ENCODE peak calls at places on chromosome 2, in four cellular contexts. I is NT2/D1, G is IMR-90, D is GM23248. F is an unnamed sample.

GRCh38 chr2:129711816-129712420 is 267.5 kb upstream of the RAB6C start:
- DNase-seq in I (no peak), G (no peak), D (no peak), F (no peak)

GRCh38 chr2:190180313-190181065 is 118.0 kb upstream of the MSTN start:
- DNase-seq in I (peak; percentile 50), G (no peak), D (peak; percentile 65), F (peak; percentile 55)

GRCh38 chr2:137507237-137507636 is 457.0 kb upstream of the HNMT start:
- DNase-seq in I (no peak), G (no peak), D (no peak), F (no peak)

GRCh38 chr2:150143087-150143536 is 344.4 kb downstream of the RND3 start:
- DNase-seq in I (no peak), G (peak; percentile 73), D (peak; percentile 63), F (no peak)

GRCh38 chr2:33008716-33009115 is 62.0 kb downstream of the LTBP1 start:
- DNase-seq in I (no peak), G (no peak), D (no peak), F (no peak)

GRCh38 chr2:43818761-43819160 is 19.9 kb downstream of the ABCG5 start:
- DNase-seq in I (no peak), G (peak; percentile 74), D (peak; percentile 59), F (no peak)

GRCh38 chr2:137961602-137962001 is 2.7 kb upstream of the HNMT start:
- DNase-seq in I (no peak), G (no peak), D (no peak), F (no peak)

GRCh38 chr2:233428438-233428837 is 74.1 kb downstream of the DGKD start:
- DNase-seq in I (no peak), G (no peak), D (no peak), F (no peak)

GRCh38 chr2:203786912-203787311 is 80.5 kb downstream of the CD28 start:
- DNase-seq in I (no peak), G (peak; percentile 52), D (peak; percentile 86), F (no peak)

GRCh38 chr2:233422050-233422639 is 67.9 kb downstream of the DGKD start:
- DNase-seq in I (no peak), G (no peak), D (no peak), F (no peak)

GRCh38 chr2:55010149-55010591 is 40.1 kb downstream of the RTN4 start:
- DNase-seq in I (no peak), G (peak; percentile 34), D (peak; percentile 87), F (no peak)

GRCh38 chr2:134398300-134398699 is 144.4 kb downstream of the MGAT5 start:
- DNase-seq in I (no peak), G (peak; percentile 91), D (peak; percentile 79), F (no peak)

GRCh38 chr2:188786368-188786781 is 187.8 kb upstream of the COL3A1 start:
- DNase-seq in I (no peak), G (peak; percentile 79), D (peak; percentile 93), F (no peak)
- H3K4me1 ChIP-seq in I (no peaks in the 10 kb centered on the region), G (peaks cover 9% of the 10 kb centered on the region), D (peaks cover 70% of the 10 kb centered on the region), F (peaks cover 8% of the 10 kb centered on the region)

DNA sequence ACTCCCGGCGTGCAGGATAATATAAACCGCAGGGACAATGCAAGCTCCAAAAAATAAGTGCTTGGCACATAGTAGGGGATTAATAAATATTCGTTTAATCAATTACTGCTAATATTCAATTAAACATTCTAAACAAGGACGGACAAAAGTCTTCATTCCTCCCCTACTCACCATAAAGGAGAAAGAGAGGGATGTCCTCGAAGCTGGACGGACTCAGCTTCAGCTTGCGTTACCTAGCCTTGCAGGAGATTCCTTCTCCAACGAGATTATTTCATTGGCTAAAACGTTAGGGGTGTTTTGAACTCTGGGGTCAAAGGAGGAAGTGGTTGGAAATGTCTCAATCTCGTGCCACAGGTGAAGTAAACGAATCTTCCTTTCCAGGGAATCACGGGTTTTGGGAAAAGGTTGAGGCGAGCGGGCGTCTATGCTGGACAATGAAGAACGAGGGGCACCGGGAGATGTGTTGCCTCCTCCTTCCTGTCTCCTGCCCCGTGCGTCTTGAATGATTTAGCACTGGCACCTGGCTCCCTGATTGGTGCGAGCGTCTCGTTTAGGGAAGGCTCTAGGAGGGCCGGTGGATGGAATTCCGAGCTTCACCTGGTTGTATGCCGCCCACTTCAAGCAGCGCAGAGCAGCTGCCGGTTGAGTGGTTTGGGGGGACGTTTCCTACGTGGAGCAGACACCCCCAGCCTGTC is 2.0 kb upstream of the GAD1 start:
- DNase-seq in I (no peak), G (no peak), D (no peak), F (no peak)
- H3K9ac ChIP-seq in I (no peak overlapping the region), G (no peak overlapping the region), D (no peak overlapping the region), F (no peak overlapping the region)

GRCh38 chr2:10302479-10303173 is at the start of gene HPCAL1:
- DNase-seq in I (peak; percentile 93), G (peak; percentile 70), D (peak; percentile 91), F (peak; percentile 91)
- H3K4me1 ChIP-seq in I (peaks cover 8% of the 10 kb centered on the region), G (peaks cover 12% of the 10 kb centered on the region), D (peaks cover 27% of the 10 kb centered on the region), F (peaks cover 18% of the 10 kb centered on the region)

DNA sequence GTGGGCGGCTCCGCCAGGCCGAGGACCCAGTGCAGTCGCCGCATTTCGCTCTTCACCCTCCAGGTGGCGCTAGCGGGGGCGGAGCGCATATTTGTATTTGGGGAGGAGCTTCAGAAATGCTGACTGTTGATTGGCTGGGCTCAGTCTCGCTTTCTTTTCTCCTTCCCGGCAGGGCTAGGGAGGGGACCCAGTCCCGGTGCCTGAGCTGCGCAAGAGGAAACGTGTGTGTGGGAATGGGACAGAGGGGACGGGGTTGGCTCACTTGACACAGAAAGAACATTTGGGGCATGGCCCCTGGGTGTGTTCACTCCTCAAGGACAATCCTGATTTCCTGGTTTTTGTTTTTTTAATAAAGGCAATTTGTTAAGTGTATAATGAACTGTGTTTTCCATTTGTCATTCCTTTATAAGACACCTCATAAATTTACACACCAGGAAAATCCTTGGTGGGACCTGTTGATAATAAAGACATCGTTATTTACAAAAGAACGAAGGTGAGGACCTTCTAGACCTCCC is 20.4 kb upstream of the DNMT3A start:
- DNase-seq in I (peak; percentile 89), G (peak; percentile 88), D (peak; percentile 88), F (peak; percentile 95)
- H3K9ac ChIP-seq in I (no peak overlapping the region), G (peak overlapping the region; percentile 46), D (peak overlapping the region; percentile 56), F (no peak overlapping the region)

GRCh38 chr2:174617120-174617519 is 19.5 kb upstream of the WIPF1 start:
- DNase-seq in I (no peak), G (no peak), D (peak; percentile 53), F (no peak)

GRCh38 chr2:174618179-174618578 is 20.6 kb upstream of the WIPF1 start:
- DNase-seq in I (no peak), G (no peak), D (no peak), F (no peak)

GRCh38 chr2:174615951-174616436 is 18.4 kb upstream of the WIPF1 start:
- DNase-seq in I (no peak), G (peak; percentile 74), D (peak; percentile 75), F (no peak)

GRCh38 chr2:174614261-174614660 is 16.7 kb upstream of the WIPF1 start:
- DNase-seq in I (no peak), G (peak; percentile 81), D (peak; percentile 92), F (no peak)

DNA sequence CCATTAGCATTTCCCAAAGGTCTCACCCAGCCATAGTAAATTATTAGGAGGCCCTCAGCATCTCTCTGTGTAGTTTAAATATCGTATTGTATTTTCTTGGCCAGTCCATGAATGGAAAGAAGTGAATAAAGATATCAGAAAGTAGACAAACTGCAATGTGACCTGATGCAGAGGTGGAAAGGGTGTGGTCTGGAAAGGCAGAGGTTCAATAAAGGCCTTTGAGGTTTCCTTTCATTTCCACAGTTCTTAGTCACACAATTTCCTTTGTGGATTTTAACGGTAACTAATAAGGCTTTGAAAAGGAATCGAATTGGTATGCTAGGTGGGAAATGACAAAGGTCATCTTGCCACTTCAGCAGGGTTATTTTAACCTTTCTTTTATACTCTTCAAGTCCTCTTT is 20.1 kb upstream of the WIPF1 start:
- DNase-seq in I (no peak), G (no peak), D (no peak), F (no peak)
- H3K4me1 ChIP-seq in I (no peaks in the 10 kb centered on the region), G (peaks cover 12% of the 10 kb centered on the region), D (peaks cover 57% of the 10 kb centered on the region), F (peaks cover 3% of the 10 kb centered on the region)

DNA sequence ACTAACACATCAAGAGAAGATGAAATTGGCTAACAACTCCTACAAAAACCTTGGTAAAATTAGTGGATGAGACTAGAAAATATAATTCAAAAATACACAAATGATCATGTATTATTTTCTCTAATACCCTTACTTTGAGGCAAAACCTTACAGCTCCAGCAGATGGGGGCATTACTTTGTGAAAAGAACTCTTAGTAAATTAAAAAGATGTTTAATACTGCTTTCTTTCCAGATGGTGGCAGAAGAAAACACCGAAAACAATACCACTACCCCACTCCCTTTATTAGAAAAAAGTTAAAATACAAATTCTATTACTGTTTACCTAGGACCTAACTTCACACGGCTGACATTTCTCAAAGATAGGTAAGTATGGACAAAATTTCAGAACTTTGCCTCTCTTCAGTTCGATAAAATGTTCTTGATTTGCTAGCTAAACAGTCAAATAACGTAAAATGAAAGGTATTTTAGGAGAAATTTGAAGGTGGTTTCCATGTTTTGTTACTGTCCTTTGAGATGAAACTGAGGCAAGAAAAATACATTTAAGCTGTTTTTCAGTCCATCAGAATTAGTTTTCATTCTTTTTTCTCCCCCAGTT is 30.6 kb downstream of the ORC4 start:
- DNase-seq in I (no peak), G (peak; percentile 72), D (peak; percentile 78), F (no peak)
- H3K9ac ChIP-seq in I (no peak overlapping the region), G (no peak overlapping the region), D (peak overlapping the region; percentile 24), F (no peak overlapping the region)